ENCODE peak calls at places on chromosomes 5 and 9, in nine cellular contexts. One of them, this sample, is unnamed.

GRCh38 chr9:21336467-21336866 is 1.3 kb upstream of the KLHL9 start:
- DNase-seq in neural crest cell: no peak
- DNase-seq in activated CD4-positive, alpha-beta T cell treated with anti-CD3 and anti-CD28 coated beads, Interleukin-2, amount 10 ng/mL, durations not matched to agents 7 days and 5 days: no peak
- DNase-seq in NCI-H1092: no peak
- DNase-seq in activated T-helper 1 cell treated with anti-CD3 and anti-CD28 coated beads, Interleukin-12 subunit alpha, Interleukin-12 subunit beta, Interleukin-2, Interleukin-4 antibody, amounts not matched to agents 30 ng/mL and 10 ng/mL and 1 ng/mL, durations not matched to agents 14 hours and 24 hours and 36 hours: no peak
- DNase-seq in T-helper 9 cell: no peak
- DNase-seq in GM03348: no peak
- DNase-seq in fibroblast of mammary gland: no peak
- DNase-seq in heart left ventricle: no peak
- DNase-seq in this sample: no peak

GRCh38 chr5:12330993-12331588 is 426.8 kb upstream of the CTNND2 start:
- DNase-seq in neural crest cell: no peak
- DNase-seq in activated CD4-positive, alpha-beta T cell treated with anti-CD3 and anti-CD28 coated beads, Interleukin-2, amount 10 ng/mL, durations not matched to agents 7 days and 5 days: no peak
- DNase-seq in NCI-H1092: no peak
- DNase-seq in activated T-helper 1 cell treated with anti-CD3 and anti-CD28 coated beads, Interleukin-12 subunit alpha, Interleukin-12 subunit beta, Interleukin-2, Interleukin-4 antibody, amounts not matched to agents 30 ng/mL and 10 ng/mL and 1 ng/mL, durations not matched to agents 14 hours and 24 hours and 36 hours: no peak
- DNase-seq in T-helper 9 cell: no peak
- DNase-seq in GM03348: no peak
- DNase-seq in fibroblast of mammary gland: no peak
- DNase-seq in heart left ventricle: no peak
- DNase-seq in this sample: no peak

GRCh38 chr5:67897431-67897830 is 318.1 kb upstream of the PIK3R1 start:
- DNase-seq in neural crest cell: no peak
- DNase-seq in activated CD4-positive, alpha-beta T cell treated with anti-CD3 and anti-CD28 coated beads, Interleukin-2, amount 10 ng/mL, durations not matched to agents 7 days and 5 days: no peak
- DNase-seq in NCI-H1092: no peak
- DNase-seq in activated T-helper 1 cell treated with anti-CD3 and anti-CD28 coated beads, Interleukin-12 subunit alpha, Interleukin-12 subunit beta, Interleukin-2, Interleukin-4 antibody, amounts not matched to agents 30 ng/mL and 10 ng/mL and 1 ng/mL, durations not matched to agents 14 hours and 24 hours and 36 hours: no peak
- DNase-seq in T-helper 9 cell: no peak
- DNase-seq in GM03348: no peak
- DNase-seq in fibroblast of mammary gland: peak; percentile 31
- DNase-seq in heart left ventricle: no peak
- DNase-seq in this sample: peak; percentile 30

GRCh38 chr9:134502261-134503211 is 139.1 kb upstream of the COL5A1 start:
- DNase-seq in neural crest cell: no peak
- DNase-seq in activated CD4-positive, alpha-beta T cell treated with anti-CD3 and anti-CD28 coated beads, Interleukin-2, amount 10 ng/mL, durations not matched to agents 7 days and 5 days: no peak
- DNase-seq in NCI-H1092: no peak
- DNase-seq in activated T-helper 1 cell treated with anti-CD3 and anti-CD28 coated beads, Interleukin-12 subunit alpha, Interleukin-12 subunit beta, Interleukin-2, Interleukin-4 antibody, amounts not matched to agents 30 ng/mL and 10 ng/mL and 1 ng/mL, durations not matched to agents 14 hours and 24 hours and 36 hours: no peak
- DNase-seq in T-helper 9 cell: no peak
- DNase-seq in GM03348: peak; percentile 99
- DNase-seq in fibroblast of mammary gland: peak; percentile 97
- DNase-seq in heart left ventricle: peak; percentile 70
- DNase-seq in this sample: no peak

GRCh38 chr9:131237311-131237710 is 39.0 kb downstream of the FAM78A start:
- DNase-seq in neural crest cell: no peak
- DNase-seq in activated CD4-positive, alpha-beta T cell treated with anti-CD3 and anti-CD28 coated beads, Interleukin-2, amount 10 ng/mL, durations not matched to agents 7 days and 5 days: no peak
- DNase-seq in NCI-H1092: no peak
- DNase-seq in activated T-helper 1 cell treated with anti-CD3 and anti-CD28 coated beads, Interleukin-12 subunit alpha, Interleukin-12 subunit beta, Interleukin-2, Interleukin-4 antibody, amounts not matched to agents 30 ng/mL and 10 ng/mL and 1 ng/mL, durations not matched to agents 14 hours and 24 hours and 36 hours: no peak
- DNase-seq in T-helper 9 cell: no peak
- DNase-seq in GM03348: no peak
- DNase-seq in fibroblast of mammary gland: no peak
- DNase-seq in heart left ventricle: peak; percentile 14
- DNase-seq in this sample: no peak

GRCh38 chr9:5563886-5564285 is 53.6 kb downstream of the PDCD1LG2 start:
- DNase-seq in neural crest cell: no peak
- DNase-seq in activated CD4-positive, alpha-beta T cell treated with anti-CD3 and anti-CD28 coated beads, Interleukin-2, amount 10 ng/mL, durations not matched to agents 7 days and 5 days: no peak
- DNase-seq in NCI-H1092: no peak
- DNase-seq in activated T-helper 1 cell treated with anti-CD3 and anti-CD28 coated beads, Interleukin-12 subunit alpha, Interleukin-12 subunit beta, Interleukin-2, Interleukin-4 antibody, amounts not matched to agents 30 ng/mL and 10 ng/mL and 1 ng/mL, durations not matched to agents 14 hours and 24 hours and 36 hours: no peak
- DNase-seq in T-helper 9 cell: no peak
- DNase-seq in GM03348: no peak
- DNase-seq in fibroblast of mammary gland: peak; percentile 70
- DNase-seq in heart left ventricle: no peak
- DNase-seq in this sample: no peak

GRCh38 chr9:13395086-13395485 is 115.6 kb upstream of the MPDZ start:
- DNase-seq in neural crest cell: no peak
- DNase-seq in activated CD4-positive, alpha-beta T cell treated with anti-CD3 and anti-CD28 coated beads, Interleukin-2, amount 10 ng/mL, durations not matched to agents 7 days and 5 days: no peak
- DNase-seq in NCI-H1092: no peak
- DNase-seq in activated T-helper 1 cell treated with anti-CD3 and anti-CD28 coated beads, Interleukin-12 subunit alpha, Interleukin-12 subunit beta, Interleukin-2, Interleukin-4 antibody, amounts not matched to agents 30 ng/mL and 10 ng/mL and 1 ng/mL, durations not matched to agents 14 hours and 24 hours and 36 hours: no peak
- DNase-seq in T-helper 9 cell: no peak
- DNase-seq in GM03348: no peak
- DNase-seq in fibroblast of mammary gland: peak; percentile 55
- DNase-seq in heart left ventricle: no peak
- DNase-seq in this sample: no peak

GRCh38 chr5:178322736-178323540 is 90.3 kb upstream of the PHYKPL start:
- DNase-seq in neural crest cell: no peak
- DNase-seq in activated CD4-positive, alpha-beta T cell treated with anti-CD3 and anti-CD28 coated beads, Interleukin-2, amount 10 ng/mL, durations not matched to agents 7 days and 5 days: no peak
- DNase-seq in NCI-H1092: no peak
- DNase-seq in activated T-helper 1 cell treated with anti-CD3 and anti-CD28 coated beads, Interleukin-12 subunit alpha, Interleukin-12 subunit beta, Interleukin-2, Interleukin-4 antibody, amounts not matched to agents 30 ng/mL and 10 ng/mL and 1 ng/mL, durations not matched to agents 14 hours and 24 hours and 36 hours: no peak
- DNase-seq in T-helper 9 cell: no peak
- DNase-seq in GM03348: no peak
- DNase-seq in fibroblast of mammary gland: no peak
- DNase-seq in heart left ventricle: no peak
- DNase-seq in this sample: no peak

GRCh38 chr9:75229605-75230332 is 141.5 kb downstream of the OSTF1 start:
- DNase-seq in neural crest cell: no peak
- DNase-seq in activated CD4-positive, alpha-beta T cell treated with anti-CD3 and anti-CD28 coated beads, Interleukin-2, amount 10 ng/mL, durations not matched to agents 7 days and 5 days: no peak
- DNase-seq in NCI-H1092: no peak
- DNase-seq in activated T-helper 1 cell treated with anti-CD3 and anti-CD28 coated beads, Interleukin-12 subunit alpha, Interleukin-12 subunit beta, Interleukin-2, Interleukin-4 antibody, amounts not matched to agents 30 ng/mL and 10 ng/mL and 1 ng/mL, durations not matched to agents 14 hours and 24 hours and 36 hours: no peak
- DNase-seq in T-helper 9 cell: no peak
- DNase-seq in GM03348: no peak
- DNase-seq in fibroblast of mammary gland: peak; percentile 3
- DNase-seq in heart left ventricle: no peak
- DNase-seq in this sample: peak; percentile 76

This sample was measured in breast epithelium.